ENCODE peak calls at places on chromosomes 11 and 22, in seven cellular contexts. P, Z, D, G, F, R and Y are unnamed samples.

GRCh38 chr11:99343117-99343516 is 322.4 kb downstream of the CNTN5 start:
- DNase-seq in P (no peak), Z (no peak), D (no peak), G (no peak), F (no peak), R (no peak), Y (no peak)

GRCh38 chr11:1782831-1783724 is 19.4 kb upstream of the CTSD start:
- DNase-seq in P (no peak), Z (no peak), D (no peak), G (no peak), F (no peak), R (no peak), Y (no peak)

GRCh38 chr11:73439002-73439843 is 63.0 kb downstream of the RELT start:
- DNase-seq in P (no peak), Z (no peak), D (no peak), G (no peak), F (no peak), R (no peak), Y (no peak)

GRCh38 chr11:61549662-61550568 is 31.0 kb downstream of the SYT7 start:
- DNase-seq in P (no peak), Z (no peak), D (no peak), G (no peak), F (no peak), R (no peak), Y (no peak)

GRCh38 chr11:111376453-111376871 is 2.6 kb downstream of the POU2AF1 start:
- DNase-seq in P (no peak), Z (no peak), D (no peak), G (no peak), F (no peak), R (no peak), Y (no peak)

GRCh38 chr11:117642396-117642795 is 154.6 kb downstream of the DSCAML1 start:
- DNase-seq in P (no peak), Z (no peak), D (no peak), G (no peak), F (no peak), R (no peak), Y (no peak)

GRCh38 chr11:72625746-72626636 is 48.2 kb downstream of the PDE2A start:
- DNase-seq in P (no peak), Z (no peak), D (no peak), G (no peak), F (no peak), R (no peak), Y (no peak)

GRCh38 chr11:67275606-67276409 is 9.5 kb downstream of the GRK2 start:
- DNase-seq in P (no peak), Z (no peak), D (no peak), G (no peak), F (no peak), R (no peak), Y (no peak)

GRCh38 chr11:109641549-109641948 is 219.6 kb downstream of the C11orf87 start:
- DNase-seq in P (no peak), Z (peak; percentile 32), D (no peak), G (no peak), F (no peak), R (no peak), Y (no peak)

GRCh38 chr22:42983470-42983869 is 31.5 kb downstream of the PACSIN2 start:
- DNase-seq in P (no peak), Z (no peak), D (no peak), G (no peak), F (no peak), R (no peak), Y (no peak)

GRCh38 chr11:62889484-62890437 is 9.1 kb downstream of the SLC3A2 start:
- DNase-seq in P (no peak), Z (no peak), D (no peak), G (no peak), F (no peak), R (no peak), Y (peak; percentile 67)

GRCh38 chr22:35914665-35915476 is 113.8 kb downstream of the RBFOX2 start:
- DNase-seq in P (no peak), Z (peak; percentile 50), D (peak; percentile 81), G (no peak), F (no peak), R (peak; percentile 74), Y (peak; percentile 81)

GRCh38 chr11:120337133-120337895 is 1.1 kb downstream of the ARHGEF12 start:
- DNase-seq in P (no peak), Z (no peak), D (peak; percentile 36), G (no peak), F (no peak), R (no peak), Y (peak; percentile 11)

GRCh38 chr11:75639752-75640151 is 29.1 kb downstream of the MAP6 start:
- DNase-seq in P (no peak), Z (peak; percentile 17), D (peak; percentile 97), G (no peak), F (peak; percentile 59), R (peak; percentile 84), Y (peak; percentile 91)

GRCh38 chr11:75474240-75474639 is 41.2 kb upstream of the KLHL35 start:
- DNase-seq in P (no peak), Z (no peak), D (no peak), G (no peak), F (no peak), R (no peak), Y (no peak)

GRCh38 chr11:67006029-67006884 is 16.7 kb upstream of the SYT12 start:
- DNase-seq in P (no peak), Z (peak; percentile 26), D (no peak), G (no peak), F (no peak), R (no peak), Y (peak; percentile 28)

GRCh38 chr11:125272092-125272491 is 107.5 kb downstream of the PKNOX2 start:
- DNase-seq in P (no peak), Z (no peak), D (no peak), G (no peak), F (no peak), R (no peak), Y (no peak)

GRCh38 chr22:46636221-46637002 is 16.2 kb downstream of the GRAMD4 start:
- DNase-seq in P (no peak), Z (no peak), D (no peak), G (no peak), F (no peak), R (no peak), Y (no peak)

GRCh38 chr11:71946144-71946571 is 17.3 kb downstream of the RNF121 start:
- DNase-seq in P (no peak), Z (no peak), D (no peak), G (no peak), F (no peak), R (no peak), Y (no peak)

GRCh38 chr11:12288212-12288933 is 89.0 kb upstream of the PARVA start:
- DNase-seq in P (peak; percentile 67), Z (peak; percentile 92), D (peak; percentile 94), G (peak; percentile 29), F (peak; percentile 71), R (peak; percentile 50), Y (peak; percentile 85)

GRCh38 chr22:47448231-47449035 is 686.0 kb downstream of the TBC1D22A start:
- DNase-seq in P (no peak), Z (no peak), D (no peak), G (no peak), F (no peak), R (no peak), Y (no peak)

GRCh38 chr11:8731647-8732188 is 49.1 kb downstream of the RPL27A start:
- DNase-seq in P (no peak), Z (no peak), D (no peak), G (no peak), F (no peak), R (no peak), Y (no peak)

GRCh38 chr22:24950272-24950902 is 2.1 kb upstream of the KIAA1671 start:
- DNase-seq in P (no peak), Z (no peak), D (peak; percentile 27), G (no peak), F (no peak), R (no peak), Y (peak; percentile 46)

GRCh38 chr11:94169930-94170329 is 41.3 kb downstream of the PANX1 start:
- DNase-seq in P (no peak), Z (no peak), D (no peak), G (no peak), F (no peak), R (no peak), Y (no peak)

GRCh38 chr11:68296344-68297051 is 15.9 kb upstream of the LRP5 start:
- DNase-seq in P (no peak), Z (no peak), D (no peak), G (no peak), F (no peak), R (no peak), Y (no peak)